ENCODE peak calls at places on chromosomes 3 and 15, in six cellular contexts. K is IMR-90, B is mesenchymal stem cell, H is neuronal stem cell, O is H1, W is trophoblast cell. R is an unnamed sample.

GRCh38 chr3:104604326-104605010 is 762.2 kb upstream of the ALCAM start:
- DNase-seq in K (peak; percentile 48), B (peak; percentile 33), H (no peak), O (no peak), W (no peak), R (no peak)

GRCh38 chr3:66039590-66039887 is 821 bp upstream of the MAGI1 start:
- DNase-seq in K (no peak), B (peak; percentile 45), H (no peak), O (no peak), W (peak; percentile 88), R (peak; percentile 63)

GRCh38 chr15:62895905-62896316 is 146.6 kb upstream of the TPM1 start:
- DNase-seq in K (peak; percentile 95), B (peak; percentile 95), H (no peak), O (no peak), W (peak; percentile 64), R (no peak)

GRCh38 chr3:14141144-14141543 is 16.3 kb downstream of the TMEM43 start:
- DNase-seq in K (peak; percentile 50), B (no peak), H (no peak), O (no peak), W (no peak), R (no peak)

GRCh38 chr3:43872301-43872700 is 181.6 kb downstream of the ABHD5 start:
- DNase-seq in K (peak; percentile 91), B (peak; percentile 84), H (no peak), O (no peak), W (no peak), R (peak; percentile 27)

GRCh38 chr3:140206196-140207040 is 271.4 kb downstream of the CLSTN2 start:
- DNase-seq in K (peak; percentile 18), B (no peak), H (peak; percentile 44), O (no peak), W (peak; percentile 33), R (peak; percentile 61)

GRCh38 chr15:66231421-66232266 is 21.9 kb downstream of the MEGF11 start:
- DNase-seq in K (no peak), B (no peak), H (peak; percentile 37), O (no peak), W (no peak), R (no peak)

GRCh38 chr15:27865323-27865922 is 233.7 kb downstream of the OCA2 start:
- DNase-seq in K (no peak), B (no peak), H (no peak), O (no peak), W (no peak), R (no peak)

GRCh38 chr15:78455749-78456148 is 17.7 kb downstream of the IREB2 start:
- DNase-seq in K (no peak), B (peak; percentile 59), H (no peak), O (no peak), W (peak; percentile 7), R (no peak)

GRCh38 chr3:87270908-87271727 is 5.3 kb downstream of the POU1F1 start:
- DNase-seq in K (no peak), B (no peak), H (no peak), O (no peak), W (no peak), R (no peak)

GRCh38 chr3:116863842-116864626 is 154.5 kb downstream of the TUSC7 start:
- DNase-seq in K (peak; percentile 64), B (peak; percentile 78), H (peak; percentile 56), O (peak; percentile 34), W (peak; percentile 16), R (peak; percentile 67)

GRCh38 chr3:28777806-28778475 is 429.3 kb upstream of the AZI2 start:
- DNase-seq in K (no peak), B (no peak), H (no peak), O (no peak), W (no peak), R (no peak)

GRCh38 chr3:28781053-28781452 is 432.4 kb upstream of the AZI2 start:
- DNase-seq in K (no peak), B (no peak), H (no peak), O (no peak), W (no peak), R (no peak)

GRCh38 chr3:28786446-28786845 is 437.8 kb upstream of the AZI2 start:
- DNase-seq in K (no peak), B (no peak), H (no peak), O (no peak), W (no peak), R (no peak)

GRCh38 chr3:28780480-28780879 is 431.9 kb upstream of the AZI2 start:
- DNase-seq in K (no peak), B (no peak), H (no peak), O (no peak), W (no peak), R (no peak)
- H3K14ac ChIP-seq in K (no peak overlapping the region), B (no peak overlapping the region), H (no peak overlapping the region), O (no peak overlapping the region), W (no peak overlapping the region), R (no peak overlapping the region)

GRCh38 chr3:123859177-123859576 is 25.0 kb downstream of the MYLK start:
- DNase-seq in K (peak; percentile 28), B (peak; percentile 45), H (no peak), O (no peak), W (peak; percentile 91), R (no peak)

GRCh38 chr3:123861081-123861836 is 22.9 kb downstream of the MYLK start:
- DNase-seq in K (no peak), B (no peak), H (no peak), O (no peak), W (peak; percentile 68), R (no peak)

GRCh38 chr3:123864706-123865105 is 19.4 kb downstream of the MYLK start:
- DNase-seq in K (no peak), B (no peak), H (no peak), O (no peak), W (no peak), R (no peak)

DNA sequence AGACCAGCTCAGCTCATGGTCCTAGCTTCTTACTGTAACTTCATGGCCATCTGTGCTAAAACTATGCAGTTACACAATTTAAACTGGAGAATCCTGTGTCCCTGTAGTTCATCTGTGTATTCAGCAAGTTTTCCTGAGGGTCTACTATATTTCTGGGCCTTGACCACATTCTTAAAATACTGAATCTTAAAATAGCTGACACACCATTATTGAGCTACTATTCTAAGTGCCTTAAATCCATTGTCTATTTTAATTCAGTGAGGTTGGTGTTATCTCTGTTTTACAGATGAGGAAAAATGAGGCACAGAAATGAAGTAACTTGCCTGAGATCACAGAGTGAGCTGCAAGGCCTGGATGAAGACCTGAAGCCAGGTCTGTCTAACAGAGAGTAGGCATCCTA is 22.0 kb downstream of the MYLK start:
- DNase-seq in K (no peak), B (no peak), H (no peak), O (no peak), W (no peak), R (no peak)
- H3K14ac ChIP-seq in K (no peak overlapping the region), B (peak overlapping the region; percentile 73), H (no peak overlapping the region), O (no peak overlapping the region), W (peak overlapping the region; percentile 12), R (no peak overlapping the region)

GRCh38 chr3:78887608-78888011 is 880.2 kb downstream of the ROBO1 start:
- DNase-seq in K (peak; percentile 60), B (peak; percentile 49), H (no peak), O (no peak), W (no peak), R (no peak)
- H3K14ac ChIP-seq in K (peak overlapping the region; percentile 20), B (no peak overlapping the region), H (no peak overlapping the region), O (no peak overlapping the region), W (no peak overlapping the region), R (no peak overlapping the region)

DNA sequence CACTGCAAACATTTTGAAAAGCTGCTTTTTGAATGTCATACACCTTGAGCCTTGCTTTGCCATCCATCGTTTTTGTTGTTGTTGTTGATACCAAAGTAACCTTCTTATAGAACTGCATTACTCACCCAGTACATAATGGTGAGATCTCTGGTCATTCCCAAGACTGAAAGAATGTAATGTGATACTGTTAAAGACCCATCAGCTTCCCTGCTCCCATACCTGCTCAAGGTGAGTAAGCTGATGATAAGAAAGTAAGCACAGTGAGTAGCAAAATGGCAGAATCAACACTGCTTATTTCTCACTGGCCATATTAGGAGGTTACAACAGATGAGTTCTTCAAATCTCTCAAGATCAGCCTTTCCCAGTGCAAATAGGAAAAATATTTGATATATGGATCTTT is 89.8 kb downstream of the CADPS start:
- DNase-seq in K (no peak), B (no peak), H (no peak), O (no peak), W (peak; percentile 28), R (no peak)
- H3K14ac ChIP-seq in K (no peak overlapping the region), B (no peak overlapping the region), H (no peak overlapping the region), O (no peak overlapping the region), W (no peak overlapping the region), R (no peak overlapping the region)